ENCODE peak calls at places on chromosomes 13 and 19, in eight cellular contexts. N is fibroblast of lung, Q is body of pancreas, A is small intestine, S is mesenchymal stem cell, I is DND-41, P is IMR-90, D is brain microvascular endothelial cell. L is an unnamed sample. For H3K36me3, the result is how much of the 10 kb centered on the place peaks cover.

GRCh38 chr19:54803410-54803809 is at the start of gene KIR2DL4:
- DNase-seq in A (peak), D (no peak), I (no peak), N (no peak), Q (no peak), S (no peak), P (no peak), L (no peak)

GRCh38 chr19:51704601-51705000 is 11.5 kb downstream of the SPACA6 start:
- DNase-seq in P (no peak), I (no peak), A (no peak), Q (no peak), S (no peak), N (no peak), D (no peak), L (no peak)

GRCh38 chr19:39307822-39308530 is 11.8 kb downstream of the IFNL1 start:
- DNase-seq in D (no peak), S (no peak), Q (no peak), P (no peak), I (no peak), N (no peak), A (no peak), L (no peak)

GRCh38 chr13:28659611-28659970 is 661 bp downstream of the POMP start:
- DNase-seq in N (peak), S (peak), I (no peak), P (peak), Q (no peak), A (peak), D (peak), L (no peak)

GRCh38 chr13:24713022-24713421 is 32.8 kb downstream of the ATP12A start:
- DNase-seq in Q (peak), N (peak), A (no peak), P (no peak), I (no peak), S (no peak), D (no peak), L (no peak)

GRCh38 chr19:50803633-50804419 is 13.6 kb downstream of the ACP4 start:
- DNase-seq in P (no peak), D (no peak), I (no peak), A (no peak), N (no peak), Q (no peak), S (peak), L (peak)

GRCh38 chr13:30119476-30119875 is 187.9 kb downstream of the KATNAL1 start:
- DNase-seq in I (peak), A (peak), Q (no peak), D (no peak), N (peak), P (peak), S (peak), L (no peak)

GRCh38 chr19:5048727-5049553 is 80.0 kb downstream of the KDM4B start:
- DNase-seq in Q (no peak), A (no peak), D (peak), N (peak), S (peak), I (no peak), P (peak), L (no peak)

GRCh38 chr19:6577410-6578125 is 13.4 kb downstream of the CD70 start:
- DNase-seq in N (no peak), I (peak), D (no peak), A (no peak), P (no peak), Q (no peak), S (no peak), L (no peak)
- H3K27ac ChIP-seq in N (no peak), I (peak), D (no peak), A (no peak), P (no peak), Q (no peak), S (peak), L (no peak)

DNA sequence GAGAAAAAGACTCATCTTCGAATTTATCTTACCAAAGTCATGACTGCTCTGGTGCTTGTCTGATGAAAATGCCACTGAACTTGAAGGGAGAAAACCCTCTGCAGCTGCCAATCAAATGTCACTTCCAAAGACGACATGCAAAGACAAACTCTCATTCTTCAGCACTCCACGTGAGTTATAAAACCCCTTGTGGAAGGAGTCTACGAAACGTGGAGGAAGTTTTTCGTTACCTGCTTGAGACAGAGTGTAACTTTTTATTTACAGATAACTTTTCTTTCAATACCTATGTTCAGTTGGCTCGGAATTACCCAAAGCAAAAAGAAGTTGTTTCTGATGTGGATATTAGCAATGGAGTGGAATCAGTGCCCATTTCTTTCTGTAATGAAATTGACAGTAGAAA is 19.2 kb upstream of the PHF11 start:
- DNase-seq in D (no peak), I (no peak), S (no peak), N (no peak), P (no peak), Q (no peak), A (no peak), L (no peak)
- H3K36me3 ChIP-seq in D (under half), I (half or more), S (under half), N (under half), P (under half), Q (under half), A (under half), L (half or more)

GRCh38 chr13:40946485-40946884 is 72.6 kb downstream of the ELF1 start:
- DNase-seq in I (no peak), P (no peak), N (no peak), Q (no peak), D (no peak), S (no peak), A (peak), L (no peak)

GRCh38 chr13:40941581-40941980 is 77.5 kb downstream of the ELF1 start:
- DNase-seq in N (no peak), Q (no peak), A (no peak), D (no peak), P (no peak), I (no peak), S (no peak), L (no peak)

GRCh38 chr13:40943073-40943472 is 76.0 kb downstream of the ELF1 start:
- DNase-seq in D (no peak), N (no peak), Q (no peak), A (no peak), P (no peak), S (no peak), I (no peak), L (no peak)

GRCh38 chr13:40940841-40941240 is 78.3 kb downstream of the ELF1 start:
- DNase-seq in D (no peak), A (no peak), P (no peak), I (no peak), Q (no peak), S (no peak), N (no peak), L (no peak)
- H3K27ac ChIP-seq in D (no peak), A (no peak), P (no peak), I (no peak), Q (no peak), S (no peak), N (no peak), L (no peak)

DNA sequence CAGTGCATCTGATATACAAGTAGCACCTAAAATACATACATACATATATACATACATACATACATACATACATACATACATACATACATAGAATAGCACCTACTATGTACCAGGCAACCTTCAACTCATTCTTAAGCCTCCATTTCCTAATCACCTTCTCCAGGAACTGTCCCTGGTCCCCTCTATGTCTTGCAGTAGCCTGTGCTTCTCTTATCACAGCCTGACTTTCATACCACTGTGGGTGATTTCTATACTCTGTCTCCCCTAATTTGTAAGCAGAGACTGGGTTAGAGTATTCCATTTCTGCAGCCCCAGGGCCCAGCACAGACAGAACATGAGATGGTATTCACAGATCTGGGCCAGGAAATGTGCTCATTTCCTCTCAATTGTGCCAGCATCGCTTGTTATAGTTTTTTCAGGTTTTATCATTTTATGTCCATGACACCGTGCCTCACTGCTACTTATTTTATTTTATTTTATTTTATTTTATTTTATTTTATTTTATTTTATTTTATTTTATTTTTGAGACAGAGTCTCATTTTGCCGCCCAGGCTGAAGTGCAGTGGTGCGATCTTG is 14.2 kb upstream of the COLGALT1 start:
- DNase-seq in Q (no peak), I (no peak), A (no peak), N (no peak), D (no peak), S (no peak), P (no peak), L (no peak)
- H3K36me3 ChIP-seq in Q (under half), I (under half), A (under half), N (under half), D (under half), S (under half), P (under half), L (under half)

L was measured in effector memory CD4-positive, alpha-beta T cell.